ENCODE peak calls at places on chromosomes 12 and 14, in ten cellular contexts. B is myocyte; D is tibial nerve; W is T-helper 1 cell; Z is Right ventricle myocardium superior; C is NCI-H774; P is stimulated activated CD4-positive, alpha-beta T cell treated with anti-CD3 and anti-CD28 coated beads, Interleukin-2, amount 100 ng/mL, for 4 hours; X is glutamatergic neuron; O is adrenal gland; G is psoas muscle. T is an unnamed sample.
A peak's percentile ranks its signal among the peaks of the same experiment; 100 is the strongest.

GRCh38 chr14:49909016-49909415 is 16.1 kb downstream of the ARF6 start:
- DNase-seq in B (no peak), D (no peak), W (no peak), Z (no peak), C (no peak), P (no peak), X (no peak), O (no peak), G (no peak), T (no peak)

GRCh38 chr12:107992870-107993451 is 136.1 kb upstream of the WSCD2 start:
- DNase-seq in B (peak; percentile 6), D (no peak), W (no peak), Z (no peak), C (no peak), P (no peak), X (peak; percentile 34), O (peak; percentile 53), G (no peak), T (no peak)

GRCh38 chr12:107458163-107458562 is 227.4 kb upstream of the PWP1 start:
- DNase-seq in B (no peak), D (no peak), W (no peak), Z (no peak), C (no peak), P (no peak), X (no peak), O (peak; percentile 90), G (no peak), T (no peak)

GRCh38 chr14:68412505-68413496 is 380.1 kb downstream of the ZFP36L1 start:
- DNase-seq in B (no peak), D (no peak), W (no peak), Z (no peak), C (no peak), P (no peak), X (no peak), O (no peak), G (no peak), T (no peak)

GRCh38 chr14:96037891-96038557 is 1.1 kb upstream of the C14orf132 start:
- DNase-seq in B (peak; percentile 65), D (peak; percentile 44), W (no peak), Z (peak; percentile 71), C (no peak), P (no peak), X (peak; percentile 30), O (no peak), G (peak; percentile 55), T (no peak)

GRCh38 chr12:92955997-92956663 is 27.0 kb upstream of the EEA1 start:
- DNase-seq in B (no peak), D (no peak), W (no peak), Z (no peak), C (no peak), P (no peak), X (no peak), O (no peak), G (no peak), T (no peak)

GRCh38 chr12:52232916-52233461 is at the start of gene KRT7:
- DNase-seq in B (no peak), D (no peak), W (no peak), Z (no peak), C (peak; percentile 62), P (no peak), X (no peak), O (no peak), G (no peak), T (no peak)

GRCh38 chr12:67910360-67911292 is 78.6 kb upstream of the IFNG-AS1 start:
- DNase-seq in B (peak; percentile 94), D (no peak), W (no peak), Z (no peak), C (no peak), P (no peak), X (no peak), O (no peak), G (no peak), T (no peak)

GRCh38 chr12:33439587-33440011 is at the start of gene SYT10:
- DNase-seq in B (peak; percentile 18), D (no peak), W (no peak), Z (no peak), C (peak; percentile 78), P (no peak), X (peak; percentile 63), O (no peak), G (no peak), T (no peak)

T was measured in T-helper 22 cell.